ENCODE peak calls at places on chromosomes 6 and 20, in ten cellular contexts. One of them, this sample, is unnamed.

GRCh38 chr6:75196051-75196743 is 9.7 kb downstream of the COL12A1 start:
- DNase-seq in neural progenitor cell: no peak
- DNase-seq in left ventricle myocardium inferior: no peak
- DNase-seq in AG09309: no peak
- DNase-seq in fibroblast of lung: peak; percentile 72
- DNase-seq in tibial nerve: no peak
- DNase-seq in WERI-Rb-1: no peak
- DNase-seq in PC-9: peak; percentile 64
- DNase-seq in heart right ventricle: no peak
- DNase-seq in CD4-positive, CD25-positive, alpha-beta regulatory T cell: no peak
- DNase-seq in this sample: no peak

GRCh38 chr6:37077459-37078296 is 72.2 kb downstream of the FGD2 start:
- DNase-seq in tibial nerve: peak; percentile 74
- DNase-seq in PC-9: no peak
- DNase-seq in WERI-Rb-1: no peak
- DNase-seq in fibroblast of lung: peak; percentile 98
- DNase-seq in neural progenitor cell: peak; percentile 74
- DNase-seq in CD4-positive, CD25-positive, alpha-beta regulatory T cell: no peak
- DNase-seq in heart right ventricle: peak; percentile 86
- DNase-seq in AG09309: peak; percentile 88
- DNase-seq in left ventricle myocardium inferior: peak; percentile 86
- DNase-seq in this sample: peak; percentile 86

GRCh38 chr20:1937316-1937976 is 42.2 kb downstream of the SIRPA start:
- DNase-seq in tibial nerve: no peak
- DNase-seq in neural progenitor cell: no peak
- DNase-seq in left ventricle myocardium inferior: no peak
- DNase-seq in WERI-Rb-1: no peak
- DNase-seq in PC-9: no peak
- DNase-seq in fibroblast of lung: no peak
- DNase-seq in CD4-positive, CD25-positive, alpha-beta regulatory T cell: no peak
- DNase-seq in AG09309: no peak
- DNase-seq in heart right ventricle: no peak
- DNase-seq in this sample: no peak

GRCh38 chr6:31412506-31412905 is 9.1 kb downstream of the MICA start:
- DNase-seq in PC-9: no peak
- DNase-seq in tibial nerve: no peak
- DNase-seq in heart right ventricle: no peak
- DNase-seq in neural progenitor cell: no peak
- DNase-seq in left ventricle myocardium inferior: no peak
- DNase-seq in CD4-positive, CD25-positive, alpha-beta regulatory T cell: no peak
- DNase-seq in fibroblast of lung: no peak
- DNase-seq in AG09309: no peak
- DNase-seq in WERI-Rb-1: no peak
- DNase-seq in this sample: no peak

GRCh38 chr6:82750570-82750969 is 315.1 kb downstream of the UBE3D start:
- DNase-seq in WERI-Rb-1: no peak
- DNase-seq in fibroblast of lung: peak; percentile 61
- DNase-seq in AG09309: peak; percentile 52
- DNase-seq in heart right ventricle: no peak
- DNase-seq in PC-9: no peak
- DNase-seq in left ventricle myocardium inferior: no peak
- DNase-seq in tibial nerve: no peak
- DNase-seq in neural progenitor cell: no peak
- DNase-seq in CD4-positive, CD25-positive, alpha-beta regulatory T cell: no peak
- DNase-seq in this sample: no peak

GRCh38 chr6:53466257-53466656 is 78.6 kb downstream of the GCLC start:
- DNase-seq in WERI-Rb-1: no peak
- DNase-seq in heart right ventricle: no peak
- DNase-seq in neural progenitor cell: no peak
- DNase-seq in fibroblast of lung: peak; percentile 28
- DNase-seq in tibial nerve: no peak
- DNase-seq in CD4-positive, CD25-positive, alpha-beta regulatory T cell: no peak
- DNase-seq in PC-9: peak; percentile 67
- DNase-seq in left ventricle myocardium inferior: no peak
- DNase-seq in AG09309: no peak
- DNase-seq in this sample: no peak

GRCh38 chr6:3456395-3456767 is 469 bp downstream of the SLC22A23 start:
- DNase-seq in tibial nerve: no peak
- DNase-seq in CD4-positive, CD25-positive, alpha-beta regulatory T cell: no peak
- DNase-seq in PC-9: no peak
- DNase-seq in AG09309: no peak
- DNase-seq in fibroblast of lung: no peak
- DNase-seq in WERI-Rb-1: no peak
- DNase-seq in neural progenitor cell: no peak
- DNase-seq in left ventricle myocardium inferior: no peak
- DNase-seq in heart right ventricle: no peak
- DNase-seq in this sample: no peak

GRCh38 chr6:155219299-155219698 is 44.5 kb upstream of the CLDN20 start:
- DNase-seq in CD4-positive, CD25-positive, alpha-beta regulatory T cell: no peak
- DNase-seq in heart right ventricle: no peak
- DNase-seq in left ventricle myocardium inferior: no peak
- DNase-seq in AG09309: no peak
- DNase-seq in neural progenitor cell: no peak
- DNase-seq in WERI-Rb-1: no peak
- DNase-seq in fibroblast of lung: no peak
- DNase-seq in tibial nerve: no peak
- DNase-seq in PC-9: no peak
- DNase-seq in this sample: no peak

GRCh38 chr6:133240511-133241087 is 558 bp upstream of the EYA4 start:
- DNase-seq in CD4-positive, CD25-positive, alpha-beta regulatory T cell: no peak
- DNase-seq in heart right ventricle: peak; percentile 34
- DNase-seq in AG09309: no peak
- DNase-seq in WERI-Rb-1: no peak
- DNase-seq in PC-9: no peak
- DNase-seq in tibial nerve: no peak
- DNase-seq in left ventricle myocardium inferior: peak; percentile 35
- DNase-seq in fibroblast of lung: peak; percentile 83
- DNase-seq in neural progenitor cell: peak; percentile 70
- DNase-seq in this sample: no peak

GRCh38 chr6:110255356-110255755 is 75.1 kb downstream of the CDC40 start:
- DNase-seq in CD4-positive, CD25-positive, alpha-beta regulatory T cell: no peak
- DNase-seq in WERI-Rb-1: no peak
- DNase-seq in heart right ventricle: no peak
- DNase-seq in fibroblast of lung: peak; percentile 33
- DNase-seq in left ventricle myocardium inferior: no peak
- DNase-seq in PC-9: no peak
- DNase-seq in AG09309: no peak
- DNase-seq in tibial nerve: no peak
- DNase-seq in neural progenitor cell: peak; percentile 75
- DNase-seq in this sample: no peak

GRCh38 chr6:43911354-43911624 is 141.3 kb downstream of the VEGFA start:
- DNase-seq in WERI-Rb-1: no peak
- DNase-seq in CD4-positive, CD25-positive, alpha-beta regulatory T cell: no peak
- DNase-seq in PC-9: no peak
- DNase-seq in heart right ventricle: no peak
- DNase-seq in AG09309: no peak
- DNase-seq in neural progenitor cell: no peak
- DNase-seq in fibroblast of lung: no peak
- DNase-seq in left ventricle myocardium inferior: no peak
- DNase-seq in tibial nerve: no peak
- DNase-seq in this sample: no peak

GRCh38 chr6:43909474-43910148 is 139.6 kb downstream of the VEGFA start:
- DNase-seq in left ventricle myocardium inferior: peak; percentile 57
- DNase-seq in AG09309: no peak
- DNase-seq in heart right ventricle: peak; percentile 51
- DNase-seq in neural progenitor cell: no peak
- DNase-seq in PC-9: no peak
- DNase-seq in CD4-positive, CD25-positive, alpha-beta regulatory T cell: no peak
- DNase-seq in fibroblast of lung: no peak
- DNase-seq in WERI-Rb-1: no peak
- DNase-seq in tibial nerve: no peak
- DNase-seq in this sample: no peak

GRCh38 chr6:43911625-43912577 is 141.9 kb downstream of the VEGFA start:
- DNase-seq in left ventricle myocardium inferior: no peak
- DNase-seq in neural progenitor cell: no peak
- DNase-seq in WERI-Rb-1: no peak
- DNase-seq in PC-9: no peak
- DNase-seq in AG09309: no peak
- DNase-seq in fibroblast of lung: no peak
- DNase-seq in CD4-positive, CD25-positive, alpha-beta regulatory T cell: no peak
- DNase-seq in tibial nerve: no peak
- DNase-seq in heart right ventricle: no peak
- DNase-seq in this sample: no peak

GRCh38 chr6:43910149-43910637 is 140.2 kb downstream of the VEGFA start:
- DNase-seq in WERI-Rb-1: no peak
- DNase-seq in PC-9: no peak
- DNase-seq in tibial nerve: no peak
- DNase-seq in left ventricle myocardium inferior: no peak
- DNase-seq in CD4-positive, CD25-positive, alpha-beta regulatory T cell: no peak
- DNase-seq in fibroblast of lung: no peak
- DNase-seq in heart right ventricle: no peak
- DNase-seq in AG09309: no peak
- DNase-seq in neural progenitor cell: no peak
- DNase-seq in this sample: no peak

GRCh38 chr6:43910638-43911353 is 140.8 kb downstream of the VEGFA start:
- DNase-seq in tibial nerve: no peak
- DNase-seq in fibroblast of lung: peak; percentile 94
- DNase-seq in left ventricle myocardium inferior: no peak
- DNase-seq in heart right ventricle: no peak
- DNase-seq in PC-9: peak; percentile 55
- DNase-seq in CD4-positive, CD25-positive, alpha-beta regulatory T cell: no peak
- DNase-seq in neural progenitor cell: no peak
- DNase-seq in AG09309: peak; percentile 62
- DNase-seq in WERI-Rb-1: no peak
- DNase-seq in this sample: peak; percentile 86
- H3K4me3 ChIP-seq in tibial nerve: no peak overlapping the region
- H3K4me3 ChIP-seq in fibroblast of lung: no peak overlapping the region
- H3K4me3 ChIP-seq in left ventricle myocardium inferior: no peak overlapping the region
- H3K4me3 ChIP-seq in heart right ventricle: no peak overlapping the region
- H3K4me3 ChIP-seq in PC-9: peak overlapping the region; percentile 42
- H3K4me3 ChIP-seq in CD4-positive, CD25-positive, alpha-beta regulatory T cell: no peak overlapping the region
- H3K4me3 ChIP-seq in neural progenitor cell: no peak overlapping the region
- H3K4me3 ChIP-seq in AG09309: no peak overlapping the region
- H3K4me3 ChIP-seq in WERI-Rb-1: no peak overlapping the region
- H3K4me3 ChIP-seq in this sample: no peak overlapping the region

GRCh38 chr20:41617931-41618806 is at the start of gene CHD6:
- DNase-seq in fibroblast of lung: peak; percentile 99
- DNase-seq in WERI-Rb-1: peak; percentile 100
- DNase-seq in tibial nerve: peak; percentile 97
- DNase-seq in left ventricle myocardium inferior: peak; percentile 100
- DNase-seq in CD4-positive, CD25-positive, alpha-beta regulatory T cell: peak; percentile 99
- DNase-seq in heart right ventricle: peak; percentile 100
- DNase-seq in AG09309: peak; percentile 98
- DNase-seq in neural progenitor cell: peak; percentile 99
- DNase-seq in PC-9: peak; percentile 99
- DNase-seq in this sample: peak; percentile 98

GRCh38 chr20:41615110-41615509 is 3.1 kb downstream of the CHD6 start:
- DNase-seq in tibial nerve: no peak
- DNase-seq in WERI-Rb-1: no peak
- DNase-seq in CD4-positive, CD25-positive, alpha-beta regulatory T cell: no peak
- DNase-seq in neural progenitor cell: no peak
- DNase-seq in AG09309: no peak
- DNase-seq in fibroblast of lung: no peak
- DNase-seq in left ventricle myocardium inferior: no peak
- DNase-seq in PC-9: no peak
- DNase-seq in heart right ventricle: no peak
- DNase-seq in this sample: no peak

GRCh38 chr20:41615671-41616070 is 2.5 kb downstream of the CHD6 start:
- DNase-seq in tibial nerve: no peak
- DNase-seq in PC-9: no peak
- DNase-seq in CD4-positive, CD25-positive, alpha-beta regulatory T cell: no peak
- DNase-seq in neural progenitor cell: no peak
- DNase-seq in left ventricle myocardium inferior: no peak
- DNase-seq in heart right ventricle: no peak
- DNase-seq in AG09309: no peak
- DNase-seq in WERI-Rb-1: no peak
- DNase-seq in fibroblast of lung: no peak
- DNase-seq in this sample: no peak

GRCh38 chr20:41617059-41617921 is 887 bp downstream of the CHD6 start:
- DNase-seq in left ventricle myocardium inferior: peak; percentile 24
- DNase-seq in heart right ventricle: peak; percentile 54
- DNase-seq in neural progenitor cell: peak; percentile 69
- DNase-seq in WERI-Rb-1: peak; percentile 38
- DNase-seq in PC-9: no peak
- DNase-seq in AG09309: no peak
- DNase-seq in fibroblast of lung: peak; percentile 47
- DNase-seq in tibial nerve: no peak
- DNase-seq in CD4-positive, CD25-positive, alpha-beta regulatory T cell: peak; percentile 48
- DNase-seq in this sample: no peak

DNA sequence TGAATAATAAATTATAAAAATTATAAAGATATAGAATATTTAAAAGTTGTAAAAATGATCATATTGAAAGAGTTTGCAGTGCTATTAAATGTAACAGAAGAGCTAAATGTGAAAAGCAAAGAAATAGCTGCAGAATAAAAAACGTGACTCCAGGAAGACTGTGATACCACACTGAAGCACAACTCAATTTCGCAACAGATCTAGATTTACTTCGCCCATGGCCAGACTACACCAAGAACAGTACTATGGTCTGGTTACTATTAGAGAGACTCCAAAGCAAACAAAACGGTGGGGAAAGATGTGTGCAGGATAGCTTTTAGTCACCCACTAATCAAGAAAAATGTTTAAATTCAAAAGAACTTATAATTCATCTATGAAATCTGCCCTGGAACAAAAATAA is 1.9 kb downstream of the CHD6 start:
- DNase-seq in fibroblast of lung: peak; percentile 31
- DNase-seq in PC-9: no peak
- DNase-seq in WERI-Rb-1: no peak
- DNase-seq in heart right ventricle: no peak
- DNase-seq in neural progenitor cell: no peak
- DNase-seq in CD4-positive, CD25-positive, alpha-beta regulatory T cell: no peak
- DNase-seq in AG09309: peak; percentile 16
- DNase-seq in tibial nerve: no peak
- DNase-seq in left ventricle myocardium inferior: no peak
- DNase-seq in this sample: no peak
- H3K4me3 ChIP-seq in fibroblast of lung: no peak overlapping the region
- H3K4me3 ChIP-seq in PC-9: peak overlapping the region; percentile 94
- H3K4me3 ChIP-seq in WERI-Rb-1: no peak overlapping the region
- H3K4me3 ChIP-seq in heart right ventricle: no peak overlapping the region
- H3K4me3 ChIP-seq in neural progenitor cell: peak overlapping the region; percentile 99
- H3K4me3 ChIP-seq in CD4-positive, CD25-positive, alpha-beta regulatory T cell: peak overlapping the region; percentile 54
- H3K4me3 ChIP-seq in AG09309: no peak overlapping the region
- H3K4me3 ChIP-seq in tibial nerve: no peak overlapping the region
- H3K4me3 ChIP-seq in left ventricle myocardium inferior: no peak overlapping the region
- H3K4me3 ChIP-seq in this sample: no peak overlapping the region

DNA sequence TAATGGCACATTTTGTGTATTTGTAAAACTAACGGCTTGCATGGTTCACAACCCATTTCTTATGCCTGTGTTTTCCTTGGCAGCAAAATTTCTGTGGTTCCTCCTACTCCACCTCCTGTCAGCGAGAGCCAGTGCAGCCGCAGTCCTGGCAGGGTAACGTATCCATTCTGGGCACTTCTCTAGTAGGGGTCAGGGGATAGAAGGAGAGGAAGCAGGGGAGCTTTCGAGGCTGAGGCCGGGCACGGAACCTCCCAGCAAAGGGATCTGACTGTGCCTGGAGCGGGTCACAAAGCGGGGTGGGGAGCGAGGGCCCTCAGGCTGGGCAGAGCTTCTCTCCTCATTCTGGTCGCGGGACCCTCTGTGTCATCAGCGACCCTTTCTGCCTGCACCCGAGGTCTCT is 58.4 kb downstream of the SYTL3 start:
- DNase-seq in fibroblast of lung: peak; percentile 85
- DNase-seq in tibial nerve: no peak
- DNase-seq in neural progenitor cell: no peak
- DNase-seq in left ventricle myocardium inferior: peak; percentile 66
- DNase-seq in WERI-Rb-1: no peak
- DNase-seq in heart right ventricle: peak; percentile 59
- DNase-seq in AG09309: no peak
- DNase-seq in PC-9: no peak
- DNase-seq in CD4-positive, CD25-positive, alpha-beta regulatory T cell: no peak
- DNase-seq in this sample: no peak
- H3K4me3 ChIP-seq in fibroblast of lung: peak overlapping the region; percentile 26
- H3K4me3 ChIP-seq in tibial nerve: peak overlapping the region; percentile 10
- H3K4me3 ChIP-seq in neural progenitor cell: no peak overlapping the region
- H3K4me3 ChIP-seq in left ventricle myocardium inferior: peak overlapping the region; percentile 56
- H3K4me3 ChIP-seq in WERI-Rb-1: no peak overlapping the region
- H3K4me3 ChIP-seq in heart right ventricle: peak overlapping the region; percentile 33
- H3K4me3 ChIP-seq in AG09309: no peak overlapping the region
- H3K4me3 ChIP-seq in PC-9: peak overlapping the region; percentile 60
- H3K4me3 ChIP-seq in CD4-positive, CD25-positive, alpha-beta regulatory T cell: no peak overlapping the region
- H3K4me3 ChIP-seq in this sample: no peak overlapping the region

GRCh38 chr6:106155219-106155830 is 69.2 kb downstream of the PRDM1 start:
- DNase-seq in fibroblast of lung: no peak
- DNase-seq in neural progenitor cell: no peak
- DNase-seq in tibial nerve: no peak
- DNase-seq in AG09309: no peak
- DNase-seq in PC-9: no peak
- DNase-seq in WERI-Rb-1: no peak
- DNase-seq in CD4-positive, CD25-positive, alpha-beta regulatory T cell: no peak
- DNase-seq in heart right ventricle: no peak
- DNase-seq in left ventricle myocardium inferior: no peak
- DNase-seq in this sample: no peak
- H3K4me3 ChIP-seq in fibroblast of lung: no peak overlapping the region
- H3K4me3 ChIP-seq in neural progenitor cell: no peak overlapping the region
- H3K4me3 ChIP-seq in tibial nerve: no peak overlapping the region
- H3K4me3 ChIP-seq in AG09309: no peak overlapping the region
- H3K4me3 ChIP-seq in PC-9: no peak overlapping the region
- H3K4me3 ChIP-seq in WERI-Rb-1: no peak overlapping the region
- H3K4me3 ChIP-seq in CD4-positive, CD25-positive, alpha-beta regulatory T cell: no peak overlapping the region
- H3K4me3 ChIP-seq in heart right ventricle: no peak overlapping the region
- H3K4me3 ChIP-seq in left ventricle myocardium inferior: no peak overlapping the region
- H3K4me3 ChIP-seq in this sample: no peak overlapping the region

This sample was measured in skeletal muscle cell.